ENCODE peak calls at places on chromosomes 1 and 21, in eight cellular contexts. Q is AG04449; T is GM06990; Y is ELR; R is Right ventricle myocardium superior; E is activated T-helper 1 cell treated with anti-CD3 and anti-CD28 coated beads, Interleukin-12 subunit alpha, Interleukin-12 subunit beta, Interleukin-2, Interleukin-4 antibody, amounts not matched to agents 30 ng/mL and 10 ng/mL and 1 ng/mL, durations not matched to agents 14 hours and 24 hours and 36 hours; O is neural crest cell; U is hippocampal formation. W is an unnamed sample.

GRCh38 chr1:59186656-59187055 is 110.2 kb upstream of the FGGY start:
- DNase-seq in U (no peak), T (no peak), Y (peak), Q (peak), E (no peak), O (no peak), R (no peak), W (no peak)

GRCh38 chr1:176843352-176844297 is 320.9 kb downstream of the ASTN1 start:
- DNase-seq in Y (peak), O (peak), U (peak), T (no peak), E (no peak), Q (peak), R (no peak), W (no peak)

GRCh38 chr1:209349372-209350324 is 233.9 kb upstream of the CAMK1G start:
- DNase-seq in T (no peak), Q (no peak), R (no peak), O (no peak), U (no peak), E (no peak), Y (peak), W (no peak)

GRCh38 chr21:44658511-44658910 is 779 bp downstream of the KRTAP12-3 start:
- DNase-seq in Y (no peak), U (no peak), E (no peak), Q (no peak), R (no peak), O (no peak), T (no peak), W (no peak)

GRCh38 chr1:39927538-39927937 is 25.8 kb upstream of the MYCL start:
- DNase-seq in R (no peak), E (no peak), O (no peak), U (no peak), Q (no peak), Y (no peak), T (no peak), W (no peak)

GRCh38 chr21:26422138-26422537 is 150.9 kb downstream of the CYYR1 start:
- DNase-seq in R (no peak), Q (no peak), Y (no peak), U (no peak), E (no peak), T (no peak), O (no peak), W (no peak)

GRCh38 chr1:228830954-228831481 is 95.7 kb downstream of the RHOU start:
- DNase-seq in O (no peak), R (no peak), E (peak), Q (peak), U (no peak), Y (peak), T (peak), W (no peak)

GRCh38 chr1:175385316-175385715 is 192.7 kb upstream of the KIAA0040 start:
- DNase-seq in R (no peak), O (no peak), T (no peak), Q (no peak), Y (peak), E (no peak), U (no peak), W (no peak)

GRCh38 chr1:51906306-51907078 is 28.0 kb upstream of the NRDC start:
- DNase-seq in U (peak), O (no peak), Q (no peak), R (no peak), T (no peak), E (no peak), Y (peak), W (no peak)